ENCODE peak calls at places on chromosome 5, in ten cellular contexts. M is spleen; C is A549; U is sciatic nerve; E is stimulated activated CD4-positive, alpha-beta T cell treated with anti-CD3 and anti-CD28 coated beads, Interleukin-12 subunit alpha, Interleukin-12 subunit beta, amount 100 ng/mL, for 48 hours; O is HS-27A; K is ACHN; S is activated CD8-positive, alpha-beta memory T cell treated with anti-CD3 and anti-CD28 coated beads, Interleukin-2, amount 50 U/mL, for 4 hours; D is coronary artery; Y is NCI-H1436. X is an unnamed sample.

GRCh38 chr5:149082271-149082670 is 19.4 kb upstream of the SH3TC2 start:
- DNase-seq in M (no peak), C (no peak), U (no peak), E (no peak), O (no peak), K (no peak), S (no peak), D (no peak), Y (no peak), X (no peak)

GRCh38 chr5:55622460-55622859 is 87.7 kb upstream of the PLPP1 start:
- DNase-seq in M (no peak), C (no peak), U (no peak), E (no peak), O (no peak), K (no peak), S (no peak), D (no peak), Y (no peak), X (no peak)

GRCh38 chr5:110414360-110414759 is 312.1 kb downstream of the TMEM232 start:
- DNase-seq in M (no peak), C (no peak), U (no peak), E (no peak), O (no peak), K (peak; percentile 12), S (no peak), D (no peak), Y (no peak), X (no peak)

GRCh38 chr5:67305913-67306710 is 109.5 kb upstream of the CD180 start:
- DNase-seq in M (no peak), C (no peak), U (no peak), E (no peak), O (no peak), K (no peak), S (no peak), D (no peak), Y (no peak), X (peak; percentile 71)

GRCh38 chr5:36734422-36734821 is 128.0 kb downstream of the SLC1A3 start:
- DNase-seq in M (no peak), C (no peak), U (no peak), E (no peak), O (no peak), K (no peak), S (no peak), D (no peak), Y (no peak), X (no peak)

GRCh38 chr5:135631356-135631755 is 52.6 kb upstream of the CXCL14 start:
- DNase-seq in M (no peak), C (no peak), U (no peak), E (no peak), O (no peak), K (no peak), S (no peak), D (no peak), Y (no peak), X (no peak)

GRCh38 chr5:119897537-119898370 is 268.4 kb downstream of the FAM170A start:
- DNase-seq in M (no peak), C (no peak), U (no peak), E (no peak), O (no peak), K (no peak), S (no peak), D (no peak), Y (no peak), X (no peak)

GRCh38 chr5:180194410-180195345 is 14.3 kb downstream of the RASGEF1C start:
- DNase-seq in M (peak; percentile 59), C (no peak), U (no peak), E (no peak), O (no peak), K (no peak), S (no peak), D (no peak), Y (no peak), X (no peak)

GRCh38 chr5:176812269-176813259 is 2.2 kb downstream of the UNC5A start:
- DNase-seq in M (no peak), C (peak; percentile 80), U (no peak), E (no peak), O (no peak), K (peak; percentile 43), S (no peak), D (no peak), Y (no peak), X (peak; percentile 46)

GRCh38 chr5:150410524-150411244 is 2.0 kb downstream of the CD74 start:
- DNase-seq in M (peak; percentile 75), C (peak; percentile 76), U (peak; percentile 78), E (peak; percentile 27), O (no peak), K (peak; percentile 78), S (peak; percentile 48), D (no peak), Y (peak; percentile 77), X (peak; percentile 67)

GRCh38 chr5:151741678-151742423 is 16.6 kb downstream of the ATOX1 start:
- DNase-seq in M (no peak), C (no peak), U (no peak), E (no peak), O (peak; percentile 57), K (peak; percentile 81), S (no peak), D (no peak), Y (no peak), X (peak; percentile 75)

GRCh38 chr5:60688980-60689379 is 11.0 kb downstream of the DEPDC1B start:
- DNase-seq in M (no peak), C (no peak), U (no peak), E (no peak), O (no peak), K (no peak), S (no peak), D (no peak), Y (no peak), X (no peak)

GRCh38 chr5:115854139-115854538 is 12.4 kb downstream of the AP3S1 start:
- DNase-seq in M (no peak), C (no peak), U (no peak), E (no peak), O (no peak), K (no peak), S (no peak), D (no peak), Y (no peak), X (no peak)

GRCh38 chr5:159971931-159972461 is 36.9 kb upstream of the TTC1 start:
- DNase-seq in M (no peak), C (no peak), U (peak; percentile 30), E (no peak), O (no peak), K (no peak), S (no peak), D (no peak), Y (no peak), X (no peak)

GRCh38 chr5:94908889-94909480 is 290.5 kb downstream of the SLF1 start:
- DNase-seq in M (no peak), C (peak; percentile 28), U (no peak), E (peak; percentile 27), O (no peak), K (peak; percentile 56), S (no peak), D (no peak), Y (peak; percentile 2), X (no peak)

GRCh38 chr5:163407034-163407652 is 30.3 kb upstream of the CCNG1 start:
- DNase-seq in M (no peak), C (no peak), U (no peak), E (no peak), O (no peak), K (no peak), S (no peak), D (no peak), Y (no peak), X (peak; percentile 31)

GRCh38 chr5:38212307-38212706 is 46.1 kb upstream of the EGFLAM start:
- DNase-seq in M (no peak), C (no peak), U (no peak), E (no peak), O (no peak), K (no peak), S (no peak), D (no peak), Y (no peak), X (no peak)

GRCh38 chr5:29982446-29982845 is 1211.0 kb upstream of the CDH6 start:
- DNase-seq in M (no peak), C (no peak), U (no peak), E (no peak), O (no peak), K (no peak), S (no peak), D (no peak), Y (no peak), X (no peak)

GRCh38 chr5:142016576-142016975 is 3.7 kb upstream of the GNPDA1 start:
- DNase-seq in M (no peak), C (no peak), U (no peak), E (no peak), O (no peak), K (no peak), S (peak; percentile 40), D (no peak), Y (no peak), X (no peak)

GRCh38 chr5:144141581-144141980 is 28.9 kb downstream of the YIPF5 start:
- DNase-seq in M (no peak), C (no peak), U (no peak), E (no peak), O (no peak), K (no peak), S (no peak), D (no peak), Y (no peak), X (no peak)

GRCh38 chr5:128084228-128085167 is 932 bp downstream of the SLC12A2 start:
- DNase-seq in M (peak; percentile 93), C (peak; percentile 29), U (peak; percentile 69), E (peak; percentile 55), O (no peak), K (peak; percentile 30), S (peak; percentile 44), D (peak; percentile 75), Y (no peak), X (peak; percentile 53)

GRCh38 chr5:40754381-40755092 is 1.2 kb downstream of the TTC33 start:
- DNase-seq in M (no peak), C (no peak), U (no peak), E (no peak), O (peak; percentile 24), K (no peak), S (no peak), D (no peak), Y (no peak), X (no peak)

GRCh38 chr5:112186401-112186990 is 232.6 kb downstream of the EPB41L4A start:
- DNase-seq in M (no peak), C (peak; percentile 25), U (no peak), E (no peak), O (no peak), K (peak; percentile 42), S (no peak), D (no peak), Y (no peak), X (no peak)

GRCh38 chr5:122142480-122142879 is 13.1 kb downstream of the ZNF474 start:
- DNase-seq in M (no peak), C (no peak), U (no peak), E (no peak), O (peak; percentile 47), K (peak; percentile 73), S (no peak), D (no peak), Y (no peak), X (peak; percentile 56)

GRCh38 chr5:92332039-92332438 is 948.9 kb upstream of the ARRDC3 start:
- DNase-seq in M (no peak), C (no peak), U (no peak), E (no peak), O (no peak), K (peak; percentile 7), S (no peak), D (no peak), Y (no peak), X (no peak)

GRCh38 chr5:113204525-113205161 is 228.0 kb downstream of the DCP2 start:
- DNase-seq in M (no peak), C (no peak), U (peak; percentile 75), E (no peak), O (no peak), K (no peak), S (no peak), D (no peak), Y (no peak), X (no peak)

GRCh38 chr5:115907177-115907576 is 55.1 kb upstream of the LVRN start:
- DNase-seq in M (no peak), C (no peak), U (no peak), E (no peak), O (no peak), K (no peak), S (no peak), D (no peak), Y (no peak), X (no peak)

X was measured in MG63.